ENCODE peak calls at places on chromosomes 12 and 14, in four cellular contexts. One of them, this sample, is unnamed.

GRCh38 chr14:60323199-60323891 is 74.3 kb downstream of the PPM1A start:
- DNase-seq in uterus: no peak
- DNase-seq in endodermal cell: no peak
- DNase-seq in CD8-positive, alpha-beta T cell: no peak
- DNase-seq in this sample: no peak

GRCh38 chr12:68628698-68629097 is 18.0 kb downstream of the RAP1B start:
- DNase-seq in uterus: no peak
- DNase-seq in endodermal cell: no peak
- DNase-seq in CD8-positive, alpha-beta T cell: no peak
- DNase-seq in this sample: no peak

GRCh38 chr12:109994262-109995175 is 1.6 kb downstream of the GIT2 start:
- DNase-seq in uterus: no peak
- DNase-seq in endodermal cell: no peak
- DNase-seq in CD8-positive, alpha-beta T cell: no peak
- DNase-seq in this sample: no peak

GRCh38 chr14:28831126-28831525 is 64.5 kb downstream of the FOXG1 start:
- DNase-seq in uterus: no peak
- DNase-seq in endodermal cell: no peak
- DNase-seq in CD8-positive, alpha-beta T cell: no peak
- DNase-seq in this sample: no peak

GRCh38 chr12:59620326-59620725 is 24.5 kb downstream of the SLC16A7 start:
- DNase-seq in uterus: no peak
- DNase-seq in endodermal cell: no peak
- DNase-seq in CD8-positive, alpha-beta T cell: no peak
- DNase-seq in this sample: no peak

GRCh38 chr14:49770212-49770817 is 2.4 kb downstream of the KLHDC2 start:
- DNase-seq in uterus: no peak
- DNase-seq in endodermal cell: no peak
- DNase-seq in CD8-positive, alpha-beta T cell: no peak
- DNase-seq in this sample: peak

GRCh38 chr14:72401632-72402428 is 469.6 kb downstream of the RGS6 start:
- DNase-seq in uterus: no peak
- DNase-seq in endodermal cell: no peak
- DNase-seq in CD8-positive, alpha-beta T cell: peak
- DNase-seq in this sample: no peak

GRCh38 chr12:50597200-50598195 is 92.7 kb downstream of the DIP2B start:
- DNase-seq in uterus: peak
- DNase-seq in endodermal cell: no peak
- DNase-seq in CD8-positive, alpha-beta T cell: peak
- DNase-seq in this sample: peak

GRCh38 chr14:101628471-101628966 is 67.2 kb downstream of the DIO3 start:
- DNase-seq in uterus: peak
- DNase-seq in endodermal cell: peak
- DNase-seq in CD8-positive, alpha-beta T cell: peak
- DNase-seq in this sample: peak

GRCh38 chr12:104596128-104596799 is 139.5 kb downstream of the CHST11 start:
- DNase-seq in uterus: peak
- DNase-seq in endodermal cell: no peak
- DNase-seq in CD8-positive, alpha-beta T cell: no peak
- DNase-seq in this sample: peak

GRCh38 chr14:58501214-58501816 is 73.8 kb downstream of the KIAA0586 start:
- DNase-seq in uterus: peak
- DNase-seq in endodermal cell: no peak
- DNase-seq in CD8-positive, alpha-beta T cell: peak
- DNase-seq in this sample: peak

GRCh38 chr12:47207829-47208248 is 128.1 kb upstream of the AMIGO2 start:
- DNase-seq in uterus: no peak
- DNase-seq in endodermal cell: no peak
- DNase-seq in CD8-positive, alpha-beta T cell: no peak
- DNase-seq in this sample: no peak

GRCh38 chr14:36454599-36455240 is 65.3 kb downstream of the NKX2-1 start:
- DNase-seq in uterus: no peak
- DNase-seq in endodermal cell: no peak
- DNase-seq in CD8-positive, alpha-beta T cell: no peak
- DNase-seq in this sample: no peak

GRCh38 chr12:55957106-55957859 is 8.6 kb downstream of the PMEL start:
- DNase-seq in uterus: peak
- DNase-seq in endodermal cell: no peak
- DNase-seq in CD8-positive, alpha-beta T cell: no peak
- DNase-seq in this sample: no peak

GRCh38 chr12:2004113-2004929 is at the start of gene DCP1B:
- DNase-seq in uterus: peak
- DNase-seq in endodermal cell: peak
- DNase-seq in CD8-positive, alpha-beta T cell: peak
- DNase-seq in this sample: peak
- TF ChIP-seq CTCF in uterus: no peak
- TF ChIP-seq CTCF in endodermal cell: peak
- TF ChIP-seq CTCF in CD8-positive, alpha-beta T cell: no peak
- TF ChIP-seq CTCF in this sample: no peak

DNA sequence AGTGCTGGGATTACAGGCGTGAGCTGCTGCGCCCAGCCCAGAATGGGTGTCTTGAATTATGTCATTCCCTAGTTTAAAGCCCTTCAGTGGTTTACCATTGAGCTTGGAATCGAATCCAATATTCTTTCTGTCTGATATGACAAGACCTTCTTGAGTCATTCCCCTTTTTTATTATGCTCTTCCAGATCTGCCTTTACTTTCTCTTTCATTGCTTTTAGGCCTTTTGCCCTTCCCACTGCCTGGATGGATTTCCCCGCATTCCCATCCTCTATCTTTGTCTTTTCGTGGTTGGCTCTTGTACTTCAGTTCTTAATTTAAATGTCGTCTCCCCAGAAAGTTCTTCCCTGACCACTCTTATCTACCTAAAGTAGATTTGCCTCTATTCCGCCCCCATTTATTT is 1.6 kb downstream of the TRAFD1 start:
- DNase-seq in uterus: no peak
- DNase-seq in endodermal cell: peak
- DNase-seq in CD8-positive, alpha-beta T cell: no peak
- DNase-seq in this sample: no peak
- H3K4me3 ChIP-seq in uterus: no peak
- H3K4me3 ChIP-seq in endodermal cell: no peak
- H3K4me3 ChIP-seq in CD8-positive, alpha-beta T cell: no peak
- H3K4me3 ChIP-seq in this sample: peak

DNA sequence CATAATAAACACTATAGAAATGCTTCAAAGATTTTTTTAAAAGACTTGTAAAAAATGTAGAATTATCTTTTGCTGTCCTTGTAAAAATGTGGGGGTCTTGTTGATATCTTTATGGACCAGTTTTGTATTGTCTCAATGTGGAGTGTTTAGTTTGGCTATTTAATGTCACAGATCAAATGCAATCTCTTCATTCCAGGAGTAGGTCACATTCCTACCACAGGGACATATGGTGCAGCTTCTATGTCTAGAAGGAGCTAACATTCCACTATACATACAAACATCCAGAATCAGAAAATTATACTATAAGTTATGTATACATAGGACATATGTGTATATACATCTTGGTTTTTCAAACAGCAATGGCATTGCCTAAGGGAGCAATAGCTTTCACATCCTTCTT is 345.7 kb downstream of the BMP4 start:
- DNase-seq in uterus: no peak
- DNase-seq in endodermal cell: no peak
- DNase-seq in CD8-positive, alpha-beta T cell: no peak
- DNase-seq in this sample: no peak
- TF ChIP-seq CTCF in uterus: no peak
- TF ChIP-seq CTCF in endodermal cell: peak
- TF ChIP-seq CTCF in CD8-positive, alpha-beta T cell: no peak
- TF ChIP-seq CTCF in this sample: no peak

DNA sequence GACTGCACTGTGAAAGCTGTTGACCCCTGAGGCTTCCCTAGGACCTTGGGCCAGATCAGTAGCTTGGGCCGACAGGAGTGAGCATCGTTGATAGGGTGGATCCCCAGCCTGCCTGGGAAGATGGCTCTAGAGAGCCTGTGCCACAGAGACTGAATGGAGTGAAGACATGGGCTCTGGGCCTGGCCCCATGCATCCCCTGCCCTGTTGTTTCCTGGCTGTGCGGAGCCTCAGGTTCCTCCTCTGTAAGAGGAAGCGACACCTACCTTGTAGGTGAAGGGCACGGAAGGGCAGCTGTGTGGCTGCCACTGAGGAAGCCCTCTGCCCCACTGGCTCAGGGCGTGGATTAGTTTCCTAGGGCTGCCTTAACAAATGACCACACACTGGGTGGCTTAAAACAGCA is 23.9 kb downstream of the PLEKHG3 start:
- DNase-seq in uterus: no peak
- DNase-seq in endodermal cell: peak
- DNase-seq in CD8-positive, alpha-beta T cell: no peak
- DNase-seq in this sample: no peak
- H3K4me3 ChIP-seq in uterus: no peak
- H3K4me3 ChIP-seq in endodermal cell: no peak
- H3K4me3 ChIP-seq in CD8-positive, alpha-beta T cell: no peak
- H3K4me3 ChIP-seq in this sample: no peak

GRCh38 chr14:105012171-105012985 is 8.5 kb downstream of the CDCA4 start:
- DNase-seq in uterus: no peak
- DNase-seq in endodermal cell: no peak
- DNase-seq in CD8-positive, alpha-beta T cell: no peak
- DNase-seq in this sample: no peak
- TF ChIP-seq CTCF in uterus: no peak
- TF ChIP-seq CTCF in endodermal cell: no peak
- TF ChIP-seq CTCF in CD8-positive, alpha-beta T cell: no peak
- TF ChIP-seq CTCF in this sample: peak

This sample was measured in foreskin fibroblast.